ENCODE peak calls at places on chromosomes 4 and X, in eight cellular contexts. V is foreskin fibroblast; K is adipocyte; G is mammary epithelial cell; N is activated CD8-positive, alpha-beta memory T cell treated with anti-CD3 and anti-CD28 coated beads, Interleukin-2, amount 10 ng/mL, durations not matched to agents 7 days and 5 days; W is RPMI7951; C is NAMALWA; P is spleen. Z is an unnamed sample.

GRCh38 chrX:44082829-44083228 is 109.6 kb upstream of the NDP start:
- DNase-seq in W (peak), N (no peak), V (no peak), K (no peak), G (no peak), P (no peak), C (no peak), Z (no peak)

GRCh38 chr4:122623637-122624036 is 2.8 kb upstream of the IL21 start:
- DNase-seq in W (no peak), V (no peak), G (no peak), C (no peak), K (no peak), N (no peak), P (no peak), Z (no peak)

GRCh38 chr4:111433436-111433835 is 711.8 kb upstream of the FAM241A start:
- DNase-seq in N (no peak), C (no peak), K (peak), G (no peak), W (no peak), V (no peak), P (no peak), Z (no peak)

GRCh38 chr4:70734971-70735370 is 13.2 kb downstream of the RUFY3 start:
- DNase-seq in K (no peak), G (no peak), N (no peak), P (no peak), V (no peak), C (peak), W (peak), Z (no peak)

GRCh38 chrX:41558531-41558930 is 111.4 kb downstream of the NYX start:
- DNase-seq in K (peak), W (peak), C (peak), N (no peak), P (no peak), G (no peak), V (no peak), Z (no peak)

GRCh38 chr4:155703486-155704227 is 37.0 kb downstream of the GUCY1A1 start:
- DNase-seq in N (no peak), G (peak), W (no peak), V (no peak), K (no peak), C (no peak), P (no peak), Z (no peak)

GRCh38 chr4:12978310-12978709 is 505.8 kb downstream of the RAB28 start:
- DNase-seq in W (no peak), C (no peak), N (no peak), G (no peak), P (no peak), V (no peak), K (no peak), Z (no peak)

GRCh38 chrX:63686878-63687714 is 97.9 kb downstream of the ARHGEF9 start:
- DNase-seq in K (peak), V (peak), G (peak), P (no peak), W (peak), C (peak), N (no peak), Z (no peak)